ENCODE peak calls at places on chromosome X, in seven cellular contexts. E is T-cell, M is NCI-H1694 treated with DMSO at 0.1 percent for 48 hours, B is H9, V is neural crest cell, U is NCI-H345, J is colonic mucosa. Q is an unnamed sample.

GRCh38 chrX:36957425-36958328 is 50.5 kb upstream of the FAM47C start:
- DNase-seq in E (no peak), M (no peak), B (peak), V (peak), U (no peak), J (no peak), Q (no peak)

GRCh38 chrX:110734894-110735541 is 60.6 kb downstream of the CHRDL1 start:
- DNase-seq in E (no peak), M (no peak), B (no peak), V (no peak), U (no peak), J (no peak), Q (peak)

GRCh38 chrX:150201391-150201790 is 161.7 kb upstream of the MAMLD1 start:
- DNase-seq in E (no peak), M (no peak), B (no peak), V (no peak), U (no peak), J (no peak), Q (no peak)

GRCh38 chrX:106959897-106960296 is 39.7 kb downstream of the CLDN2 start:
- DNase-seq in E (no peak), M (no peak), B (no peak), V (no peak), U (no peak), J (no peak), Q (no peak)

GRCh38 chrX:21708116-21708515 is 49.8 kb downstream of the SMPX start:
- DNase-seq in E (no peak), M (no peak), B (no peak), V (no peak), U (no peak), J (no peak), Q (no peak)

GRCh38 chrX:17860179-17860780 is 818 bp downstream of the RAI2 start:
- DNase-seq in E (peak), M (no peak), B (no peak), V (no peak), U (peak), J (no peak), Q (no peak)

GRCh38 chrX:153440556-153441135 is 5.2 kb downstream of the TREX2 start:
- DNase-seq in E (no peak), M (no peak), B (no peak), V (no peak), U (peak), J (no peak), Q (no peak)

GRCh38 chrX:133232331-133232730 is 14.2 kb upstream of the TFDP3 start:
- DNase-seq in E (no peak), M (no peak), B (no peak), V (no peak), U (no peak), J (no peak), Q (no peak)

GRCh38 chrX:68431836-68432235 is 1.5 kb downstream of the OPHN1 start:
- DNase-seq in E (no peak), M (no peak), B (no peak), V (no peak), U (no peak), J (no peak), Q (no peak)

GRCh38 chrX:19440713-19441112 is 74.6 kb downstream of the MAP3K15 start:
- DNase-seq in E (no peak), M (no peak), B (no peak), V (no peak), U (no peak), J (no peak), Q (peak)

GRCh38 chrX:12452268-12452667 is 314.0 kb downstream of the FRMPD4 start:
- DNase-seq in E (no peak), M (no peak), B (no peak), V (no peak), U (no peak), J (no peak), Q (no peak)

GRCh38 chrX:66015152-66015827 is 24.6 kb downstream of the VSIG4 start:
- DNase-seq in E (peak), M (no peak), B (no peak), V (no peak), U (no peak), J (no peak), Q (no peak)

GRCh38 chrX:122004127-122004526 is 956.7 kb downstream of the GLUD2 start:
- DNase-seq in E (no peak), M (no peak), B (no peak), V (no peak), U (no peak), J (no peak), Q (no peak)

GRCh38 chrX:63920875-63921274 is 135.9 kb upstream of the ARHGEF9 start:
- DNase-seq in E (no peak), M (no peak), B (no peak), V (no peak), U (no peak), J (no peak), Q (no peak)

GRCh38 chrX:86910602-86911311 is 606.8 kb upstream of the KLHL4 start:
- DNase-seq in E (no peak), M (no peak), B (no peak), V (no peak), U (no peak), J (no peak), Q (no peak)

Q was measured in NCI-H226.